ENCODE peak calls at places on chromosomes 11 and 22, in four cellular contexts. One of them, this sample, is unnamed.

GRCh38 chr11:105489431-105489830 is 120.4 kb upstream of the GRIA4 start:
- DNase-seq in HCT116: no peak
- DNase-seq in GM23338: no peak
- DNase-seq in MM.1S: no peak
- DNase-seq in this sample: no peak

GRCh38 chr11:17734418-17734911 is at the start of gene KCNC1:
- DNase-seq in HCT116: no peak
- DNase-seq in GM23338: peak; percentile 75
- DNase-seq in MM.1S: no peak
- DNase-seq in this sample: peak; percentile 93

GRCh38 chr11:71202966-71203365 is 49.4 kb downstream of the SHANK2 start:
- DNase-seq in HCT116: no peak
- DNase-seq in GM23338: no peak
- DNase-seq in MM.1S: no peak
- DNase-seq in this sample: no peak

GRCh38 chr11:46338636-46338987 is 8.7 kb upstream of the DGKZ start:
- DNase-seq in HCT116: no peak
- DNase-seq in GM23338: peak; percentile 77
- DNase-seq in MM.1S: no peak
- DNase-seq in this sample: no peak

GRCh38 chr11:29527391-29527936 is 489.4 kb downstream of the KCNA4 start:
- DNase-seq in HCT116: peak; percentile 15
- DNase-seq in GM23338: peak; percentile 19
- DNase-seq in MM.1S: peak; percentile 45
- DNase-seq in this sample: no peak

GRCh38 chr11:79465160-79465559 is 24.3 kb upstream of the TENM4 start:
- DNase-seq in HCT116: no peak
- DNase-seq in GM23338: no peak
- DNase-seq in MM.1S: no peak
- DNase-seq in this sample: no peak

GRCh38 chr11:69637601-69637955 is 3.4 kb upstream of the CCND1 start:
- DNase-seq in HCT116: no peak
- DNase-seq in GM23338: peak; percentile 80
- DNase-seq in MM.1S: no peak
- DNase-seq in this sample: no peak

GRCh38 chr11:34358666-34359547 is 1.1 kb upstream of the ABTB2 start:
- DNase-seq in HCT116: peak; percentile 68
- DNase-seq in GM23338: peak; percentile 88
- DNase-seq in MM.1S: peak; percentile 84
- DNase-seq in this sample: peak; percentile 73

GRCh38 chr11:65417221-65417701 is 5.3 kb upstream of the NEAT1 start:
- DNase-seq in HCT116: no peak
- DNase-seq in GM23338: no peak
- DNase-seq in MM.1S: no peak
- DNase-seq in this sample: no peak

GRCh38 chr11:46348986-46349401 is 1.7 kb downstream of the DGKZ start:
- DNase-seq in HCT116: no peak
- DNase-seq in GM23338: no peak
- DNase-seq in MM.1S: peak; percentile 30
- DNase-seq in this sample: no peak

GRCh38 chr11:12126352-12127019 is 16.1 kb downstream of the MICAL2 start:
- DNase-seq in HCT116: no peak
- DNase-seq in GM23338: no peak
- DNase-seq in MM.1S: no peak
- DNase-seq in this sample: no peak

GRCh38 chr11:18798941-18799469 is 7.4 kb upstream of the PTPN5 start:
- DNase-seq in HCT116: no peak
- DNase-seq in GM23338: no peak
- DNase-seq in MM.1S: no peak
- DNase-seq in this sample: no peak

GRCh38 chr22:35021166-35021565 is 44.8 kb upstream of the ISX start:
- DNase-seq in HCT116: no peak
- DNase-seq in GM23338: no peak
- DNase-seq in MM.1S: no peak
- DNase-seq in this sample: no peak

GRCh38 chr22:31846161-31847115 is 92.6 kb downstream of the DEPDC5 start:
- DNase-seq in HCT116: no peak
- DNase-seq in GM23338: peak; percentile 49
- DNase-seq in MM.1S: no peak
- DNase-seq in this sample: peak; percentile 25

DNA sequence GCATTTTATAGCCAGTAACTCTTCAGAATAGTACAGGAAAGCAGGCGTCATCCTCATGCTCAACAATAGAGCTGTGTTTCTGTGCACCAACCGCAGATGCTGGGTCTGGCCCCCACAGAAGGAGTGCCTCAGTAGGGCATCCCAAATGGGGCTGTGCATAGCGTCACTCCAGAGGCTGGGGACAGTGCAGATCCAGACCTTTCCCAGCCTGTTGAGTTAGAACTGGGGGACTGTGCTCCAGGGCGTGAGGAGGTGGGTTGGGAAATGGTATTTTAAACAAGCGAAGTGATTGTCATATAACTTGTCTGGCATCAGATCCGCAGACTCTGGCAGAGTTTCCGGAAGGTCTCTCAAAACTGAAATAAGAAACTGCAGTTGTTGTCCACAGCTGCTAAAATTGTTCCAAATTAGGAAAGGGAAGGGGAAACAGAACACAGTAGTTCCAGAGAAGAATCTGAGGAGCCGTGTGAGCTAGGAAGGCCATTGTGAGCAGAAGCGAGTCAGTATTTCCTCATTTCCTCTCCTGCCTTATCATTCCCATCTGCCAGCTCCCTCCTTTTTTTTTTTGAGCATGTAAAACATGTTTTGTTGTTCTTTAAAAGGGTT is 52.2 kb downstream of the JAM3 start:
- DNase-seq in HCT116: no peak
- DNase-seq in GM23338: no peak
- DNase-seq in MM.1S: no peak
- DNase-seq in this sample: peak; percentile 61
- TF ChIP-seq EZH2phosphoT487 in HCT116: no peak
- TF ChIP-seq EZH2phosphoT487 in GM23338: no peak
- TF ChIP-seq EZH2phosphoT487 in MM.1S: no peak
- TF ChIP-seq EZH2phosphoT487 in this sample: no peak

GRCh38 chr11:13225058-13226001 is 52.3 kb upstream of the BMAL1 start:
- DNase-seq in HCT116: no peak
- DNase-seq in GM23338: no peak
- DNase-seq in MM.1S: no peak
- DNase-seq in this sample: no peak

GRCh38 chr11:13228569-13228968 is 49.0 kb upstream of the BMAL1 start:
- DNase-seq in HCT116: no peak
- DNase-seq in GM23338: no peak
- DNase-seq in MM.1S: no peak
- DNase-seq in this sample: no peak

GRCh38 chr11:13229675-13230359 is 47.8 kb upstream of the BMAL1 start:
- DNase-seq in HCT116: no peak
- DNase-seq in GM23338: no peak
- DNase-seq in MM.1S: no peak
- DNase-seq in this sample: no peak

GRCh38 chr11:13229136-13229535 is 48.5 kb upstream of the BMAL1 start:
- DNase-seq in HCT116: no peak
- DNase-seq in GM23338: no peak
- DNase-seq in MM.1S: no peak
- DNase-seq in this sample: no peak

DNA sequence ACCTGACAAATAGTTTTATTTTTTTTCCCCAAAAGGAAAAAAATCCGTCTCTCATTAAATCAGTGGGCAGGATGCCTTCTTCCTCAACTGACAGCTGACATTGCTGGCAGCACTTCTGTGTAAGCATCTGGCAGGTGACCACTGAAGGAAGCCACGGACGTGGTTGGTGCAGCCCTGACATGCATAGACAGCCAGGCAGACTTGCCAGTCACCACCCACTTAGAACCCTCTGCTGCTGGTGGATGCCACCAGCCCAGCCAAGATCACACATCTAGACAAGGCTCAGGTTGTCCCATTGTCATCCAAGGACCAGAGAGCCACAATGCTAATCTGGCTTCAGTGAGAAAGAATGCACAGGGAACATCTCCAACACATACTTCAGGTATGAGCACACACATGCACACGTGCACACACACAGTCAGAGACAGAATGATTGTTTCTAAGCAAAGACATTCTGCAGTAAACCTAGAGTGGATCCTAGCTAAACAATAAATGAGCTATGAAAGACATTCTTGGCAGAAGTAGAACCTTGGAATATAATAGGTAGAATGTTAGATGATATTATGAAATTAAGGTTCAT is 49.8 kb upstream of the BMAL1 start:
- DNase-seq in HCT116: no peak
- DNase-seq in GM23338: no peak
- DNase-seq in MM.1S: no peak
- DNase-seq in this sample: no peak
- TF ChIP-seq EZH2phosphoT487 in HCT116: no peak
- TF ChIP-seq EZH2phosphoT487 in GM23338: no peak
- TF ChIP-seq EZH2phosphoT487 in MM.1S: no peak
- TF ChIP-seq EZH2phosphoT487 in this sample: no peak

DNA sequence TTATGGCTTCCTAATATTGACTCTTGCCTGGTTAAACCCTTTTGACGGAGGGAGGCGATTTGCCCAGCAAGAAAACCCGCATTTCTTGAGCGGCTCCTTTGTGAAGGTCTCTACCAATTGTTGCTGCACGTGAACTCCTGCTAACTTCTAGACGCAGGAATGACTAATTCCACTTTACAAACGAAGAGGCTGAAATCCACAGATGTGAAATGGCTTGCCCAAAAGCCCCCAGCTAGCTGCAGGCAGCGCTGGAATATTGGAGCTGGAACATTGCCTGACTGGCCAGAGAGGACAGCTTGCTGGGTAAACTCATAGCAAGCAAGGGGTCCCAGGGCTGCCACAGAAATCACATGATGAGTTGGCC is 542 bp downstream of the GCAT start:
- DNase-seq in HCT116: no peak
- DNase-seq in GM23338: peak; percentile 25
- DNase-seq in MM.1S: no peak
- DNase-seq in this sample: no peak
- TF ChIP-seq EZH2phosphoT487 in HCT116: no peak
- TF ChIP-seq EZH2phosphoT487 in GM23338: no peak
- TF ChIP-seq EZH2phosphoT487 in MM.1S: no peak
- TF ChIP-seq EZH2phosphoT487 in this sample: no peak

GRCh38 chr11:5343474-5344335 is at the start of gene OR51B5:
- DNase-seq in HCT116: no peak
- DNase-seq in GM23338: no peak
- DNase-seq in MM.1S: no peak
- DNase-seq in this sample: no peak

GRCh38 chr11:5335166-5335565 is 8.2 kb downstream of the OR51B5 start:
- DNase-seq in HCT116: no peak
- DNase-seq in GM23338: no peak
- DNase-seq in MM.1S: no peak
- DNase-seq in this sample: no peak

GRCh38 chr11:5336331-5336730 is 7.0 kb downstream of the OR51B5 start:
- DNase-seq in HCT116: no peak
- DNase-seq in GM23338: no peak
- DNase-seq in MM.1S: no peak
- DNase-seq in this sample: no peak

GRCh38 chr11:5345831-5346230 is 2.5 kb upstream of the OR51B5 start:
- DNase-seq in HCT116: no peak
- DNase-seq in GM23338: no peak
- DNase-seq in MM.1S: no peak
- DNase-seq in this sample: no peak

GRCh38 chr11:5339771-5340322 is 3.5 kb downstream of the OR51B5 start:
- DNase-seq in HCT116: no peak
- DNase-seq in GM23338: no peak
- DNase-seq in MM.1S: no peak
- DNase-seq in this sample: no peak
- TF ChIP-seq EZH2phosphoT487 in HCT116: no peak
- TF ChIP-seq EZH2phosphoT487 in GM23338: no peak
- TF ChIP-seq EZH2phosphoT487 in MM.1S: no peak
- TF ChIP-seq EZH2phosphoT487 in this sample: no peak

DNA sequence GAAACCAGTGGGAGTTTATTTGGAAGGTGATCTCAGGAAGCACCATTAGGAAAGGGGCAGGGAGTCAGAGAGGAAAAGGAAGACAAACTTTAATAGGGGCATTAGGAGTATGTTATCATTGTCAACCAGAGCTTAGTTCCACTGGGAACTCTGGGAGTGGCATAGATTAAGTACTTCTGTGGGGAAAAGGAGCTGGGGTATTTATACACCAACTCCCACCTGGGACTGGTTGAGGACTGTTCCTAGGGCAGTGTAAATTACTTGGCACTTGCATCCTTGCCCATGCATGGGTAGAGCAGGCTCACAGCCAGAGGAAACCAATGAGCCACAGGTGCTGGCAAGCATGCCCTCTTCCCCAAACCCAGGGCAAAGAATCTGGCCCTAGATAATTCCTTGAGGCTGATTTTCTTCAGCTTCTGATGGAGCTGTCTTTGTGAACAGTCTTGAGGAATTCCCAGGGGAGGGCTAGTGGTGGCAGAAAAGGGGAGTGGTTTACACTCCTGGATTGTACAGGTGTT is 541.2 kb downstream of the MIAT start:
- DNase-seq in HCT116: no peak
- DNase-seq in GM23338: no peak
- DNase-seq in MM.1S: no peak
- DNase-seq in this sample: no peak
- TF ChIP-seq EZH2phosphoT487 in HCT116: no peak
- TF ChIP-seq EZH2phosphoT487 in GM23338: no peak
- TF ChIP-seq EZH2phosphoT487 in MM.1S: no peak
- TF ChIP-seq EZH2phosphoT487 in this sample: no peak

GRCh38 chr11:15818132-15818842 is 538.1 kb downstream of the SOX6 start:
- DNase-seq in HCT116: no peak
- DNase-seq in GM23338: no peak
- DNase-seq in MM.1S: no peak
- DNase-seq in this sample: no peak

GRCh38 chr11:15819679-15820286 is 536.6 kb downstream of the SOX6 start:
- DNase-seq in HCT116: peak; percentile 29
- DNase-seq in GM23338: peak; percentile 76
- DNase-seq in MM.1S: peak; percentile 53
- DNase-seq in this sample: no peak

GRCh38 chr11:15815246-15816209 is 540.8 kb downstream of the SOX6 start:
- DNase-seq in HCT116: no peak
- DNase-seq in GM23338: no peak
- DNase-seq in MM.1S: no peak
- DNase-seq in this sample: no peak

GRCh38 chr11:15816270-15816871 is 540.0 kb downstream of the SOX6 start:
- DNase-seq in HCT116: no peak
- DNase-seq in GM23338: no peak
- DNase-seq in MM.1S: no peak
- DNase-seq in this sample: no peak

DNA sequence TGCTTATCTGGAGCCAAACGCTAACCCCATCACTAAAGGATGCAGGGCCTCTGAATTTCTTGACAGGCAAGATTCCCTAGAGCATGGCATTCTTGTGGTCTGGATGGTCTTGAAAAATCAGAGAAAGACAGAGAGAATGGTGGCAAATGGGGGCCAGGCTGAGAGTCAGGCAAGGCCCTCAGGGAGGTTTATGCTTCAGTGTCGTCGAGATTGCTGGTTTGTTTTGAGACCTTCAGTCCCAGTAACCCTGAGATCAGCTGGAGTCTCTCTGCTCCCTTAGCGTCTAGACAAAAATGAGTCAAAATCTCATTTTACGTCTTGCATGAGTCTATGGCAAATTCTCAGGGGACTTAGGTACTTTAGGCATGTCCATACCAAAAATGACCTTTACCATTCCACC is 539.4 kb downstream of the SOX6 start:
- DNase-seq in HCT116: no peak
- DNase-seq in GM23338: no peak
- DNase-seq in MM.1S: no peak
- DNase-seq in this sample: no peak
- TF ChIP-seq EZH2phosphoT487 in HCT116: no peak
- TF ChIP-seq EZH2phosphoT487 in GM23338: no peak
- TF ChIP-seq EZH2phosphoT487 in MM.1S: no peak
- TF ChIP-seq EZH2phosphoT487 in this sample: no peak

GRCh38 chr22:37273126-37273845 is 9.0 kb upstream of the CYTH4 start:
- DNase-seq in HCT116: no peak
- DNase-seq in GM23338: no peak
- DNase-seq in MM.1S: no peak
- DNase-seq in this sample: no peak
- TF ChIP-seq EZH2phosphoT487 in HCT116: no peak
- TF ChIP-seq EZH2phosphoT487 in GM23338: no peak
- TF ChIP-seq EZH2phosphoT487 in MM.1S: no peak
- TF ChIP-seq EZH2phosphoT487 in this sample: no peak